ENCODE peak calls at places on chromosomes 13 and 19, in eight cellular contexts. N, L, R, D, W, J, O and B are unnamed samples.
A peak's percentile ranks its signal among the peaks of the same experiment; 100 is the strongest.

GRCh38 chr13:100301418-100301817 is 212.5 kb downstream of the PCCA start:
- DNase-seq in N (no peak), L (no peak), R (no peak), D (no peak), W (no peak), J (no peak), O (no peak), B (no peak)

GRCh38 chr19:55913643-55914268 is 18.4 kb downstream of the NLRP13 start:
- DNase-seq in N (no peak), L (no peak), R (no peak), D (no peak), W (no peak), J (no peak), O (no peak), B (no peak)

GRCh38 chr19:41551212-41551610 is 24.8 kb upstream of the CEACAM21 start:
- DNase-seq in N (no peak), L (no peak), R (no peak), D (no peak), W (no peak), J (no peak), O (no peak), B (no peak)

GRCh38 chr13:59793107-59793506 is 370.6 kb downstream of the DIAPH3 start:
- DNase-seq in N (no peak), L (no peak), R (no peak), D (no peak), W (no peak), J (no peak), O (no peak), B (no peak)

GRCh38 chr19:15154002-15154612 is 46.7 kb downstream of the NOTCH3 start:
- DNase-seq in N (peak; percentile 52), L (no peak), R (no peak), D (no peak), W (no peak), J (no peak), O (peak; percentile 53), B (no peak)

GRCh38 chr19:33147538-33147937 is 15.6 kb downstream of the WDR88 start:
- DNase-seq in N (no peak), L (no peak), R (no peak), D (no peak), W (no peak), J (no peak), O (no peak), B (no peak)

GRCh38 chr19:50829801-50830200 is 3.6 kb downstream of the KLK15 start:
- DNase-seq in N (no peak), L (no peak), R (no peak), D (no peak), W (no peak), J (no peak), O (no peak), B (no peak)

GRCh38 chr13:24218977-24219376 is 58.5 kb downstream of the SPATA13 start:
- DNase-seq in N (no peak), L (no peak), R (no peak), D (no peak), W (no peak), J (no peak), O (no peak), B (no peak)

GRCh38 chr13:41345165-41345920 is 34.3 kb downstream of the NAA16 start:
- DNase-seq in N (peak; percentile 9), L (no peak), R (no peak), D (no peak), W (no peak), J (no peak), O (no peak), B (no peak)

GRCh38 chr19:45145270-45146189 is 15.3 kb downstream of the NKPD1 start:
- DNase-seq in N (no peak), L (peak; percentile 74), R (no peak), D (no peak), W (no peak), J (no peak), O (no peak), B (no peak)

GRCh38 chr13:38046049-38046376 is 176.4 kb upstream of the TRPC4 start:
- DNase-seq in N (no peak), L (no peak), R (no peak), D (no peak), W (no peak), J (no peak), O (no peak), B (no peak)

GRCh38 chr19:4103073-4103418 is 20.9 kb downstream of the MAP2K2 start:
- DNase-seq in N (peak; percentile 29), L (no peak), R (no peak), D (no peak), W (no peak), J (no peak), O (no peak), B (no peak)

GRCh38 chr19:53980553-53981407 is 10.7 kb upstream of the CACNG6 start:
- DNase-seq in N (peak; percentile 4), L (no peak), R (no peak), D (no peak), W (no peak), J (no peak), O (peak; percentile 19), B (no peak)

GRCh38 chr13:95920485-95920884 is 132.7 kb downstream of the UGGT2 start:
- DNase-seq in N (no peak), L (no peak), R (no peak), D (no peak), W (no peak), J (no peak), O (no peak), B (no peak)

GRCh38 chr13:75079226-75079625 is 402.7 kb downstream of the TBC1D4 start:
- DNase-seq in N (peak; percentile 57), L (no peak), R (no peak), D (no peak), W (no peak), J (no peak), O (peak; percentile 66), B (no peak)

GRCh38 chr13:48505597-48506091 is 27.2 kb downstream of the RCBTB2 start:
- DNase-seq in N (peak; percentile 52), L (no peak), R (no peak), D (no peak), W (no peak), J (peak; percentile 49), O (peak; percentile 71), B (no peak)

GRCh38 chr13:48626726-48627451 is 26.8 kb upstream of the CYSLTR2 start:
- DNase-seq in N (no peak), L (no peak), R (no peak), D (no peak), W (no peak), J (no peak), O (no peak), B (no peak)

GRCh38 chr19:41009700-41010235 is 18.7 kb downstream of the CYP2B6 start:
- DNase-seq in N (no peak), L (no peak), R (no peak), D (no peak), W (no peak), J (no peak), O (no peak), B (no peak)

GRCh38 chr19:51246153-51246552 is 4.7 kb upstream of the SIGLECL1 start:
- DNase-seq in N (no peak), L (no peak), R (no peak), D (no peak), W (no peak), J (no peak), O (peak; percentile 1), B (no peak)

GRCh38 chr13:28636677-28637317 is 22.1 kb upstream of the POMP start:
- DNase-seq in N (peak; percentile 75), L (no peak), R (peak; percentile 50), D (no peak), W (peak; percentile 42), J (no peak), O (peak; percentile 89), B (no peak)
- H3K36me3 ChIP-seq in N (no peaks in the 10 kb centered on the region), L (no peaks in the 10 kb centered on the region), R (no peaks in the 10 kb centered on the region), D (no peaks in the 10 kb centered on the region), W (no peaks in the 10 kb centered on the region), J (no peaks in the 10 kb centered on the region), O (no peaks in the 10 kb centered on the region), B (no peaks in the 10 kb centered on the region)

DNA sequence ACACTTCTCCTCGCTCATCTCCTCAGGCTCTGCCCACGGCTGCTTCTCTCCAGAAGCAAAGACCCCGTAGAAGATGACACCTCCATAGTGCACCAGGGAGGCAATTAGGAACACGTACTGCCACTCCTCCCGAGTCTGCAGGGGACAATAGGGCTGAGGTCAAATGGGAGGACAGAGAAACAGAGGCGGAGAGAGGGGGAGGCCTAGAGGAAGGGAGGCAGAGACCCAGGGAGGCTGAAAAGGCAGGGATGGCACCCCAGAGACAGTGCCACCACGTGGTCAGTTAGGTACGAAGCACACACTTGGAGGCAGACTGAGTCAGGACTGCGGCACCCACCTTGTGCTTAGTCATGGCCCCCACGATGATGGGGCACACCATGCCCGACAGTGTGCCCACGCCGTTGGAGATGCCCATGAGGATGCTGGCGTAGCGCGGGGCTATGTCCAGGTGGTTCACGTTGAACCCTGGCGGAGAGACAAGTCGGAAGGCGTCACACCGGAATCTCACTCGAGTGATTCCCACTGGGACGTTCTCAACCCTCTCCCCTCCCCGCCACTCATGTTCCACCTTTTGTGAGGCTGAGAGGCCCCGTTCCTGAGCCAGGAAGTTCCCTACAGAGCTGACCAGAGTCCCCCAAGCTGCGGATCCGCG is 5.6 kb downstream of the GFY start:
- DNase-seq in N (no peak), L (no peak), R (no peak), D (no peak), W (no peak), J (no peak), O (no peak), B (no peak)
- TF ChIP-seq CTCF in N (no peak), L (no peak), R (no peak), D (no peak), W (no peak), J (no peak), O (peak; percentile 17), B (no peak)

DNA sequence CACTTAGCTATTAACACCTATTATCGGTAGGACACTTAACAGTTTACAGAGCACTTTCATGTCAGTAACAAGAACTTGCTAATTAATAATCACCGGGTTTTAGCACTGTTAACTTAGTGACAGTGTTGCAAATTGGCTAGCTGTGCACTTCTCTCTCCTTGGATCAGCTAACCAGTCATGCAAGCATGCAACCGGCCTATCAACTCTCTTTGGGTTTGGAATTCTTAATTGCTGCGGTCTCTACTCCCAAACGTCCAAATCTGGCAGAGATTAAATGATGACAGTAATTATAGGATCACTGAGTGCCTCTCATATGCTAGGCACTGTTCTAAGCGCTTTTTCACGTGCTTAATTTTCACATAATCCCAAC is 1.2 kb downstream of the EPS15L1 start:
- DNase-seq in N (no peak), L (no peak), R (no peak), D (no peak), W (no peak), J (no peak), O (no peak), B (no peak)
- H3K4me3 ChIP-seq in N (peak overlapping the region; percentile 87), L (no peak overlapping the region), R (peak overlapping the region; percentile 97), D (peak overlapping the region; percentile 99), W (no peak overlapping the region), J (peak overlapping the region; percentile 100), O (peak overlapping the region; percentile 85), B (peak overlapping the region; percentile 89)

DNA sequence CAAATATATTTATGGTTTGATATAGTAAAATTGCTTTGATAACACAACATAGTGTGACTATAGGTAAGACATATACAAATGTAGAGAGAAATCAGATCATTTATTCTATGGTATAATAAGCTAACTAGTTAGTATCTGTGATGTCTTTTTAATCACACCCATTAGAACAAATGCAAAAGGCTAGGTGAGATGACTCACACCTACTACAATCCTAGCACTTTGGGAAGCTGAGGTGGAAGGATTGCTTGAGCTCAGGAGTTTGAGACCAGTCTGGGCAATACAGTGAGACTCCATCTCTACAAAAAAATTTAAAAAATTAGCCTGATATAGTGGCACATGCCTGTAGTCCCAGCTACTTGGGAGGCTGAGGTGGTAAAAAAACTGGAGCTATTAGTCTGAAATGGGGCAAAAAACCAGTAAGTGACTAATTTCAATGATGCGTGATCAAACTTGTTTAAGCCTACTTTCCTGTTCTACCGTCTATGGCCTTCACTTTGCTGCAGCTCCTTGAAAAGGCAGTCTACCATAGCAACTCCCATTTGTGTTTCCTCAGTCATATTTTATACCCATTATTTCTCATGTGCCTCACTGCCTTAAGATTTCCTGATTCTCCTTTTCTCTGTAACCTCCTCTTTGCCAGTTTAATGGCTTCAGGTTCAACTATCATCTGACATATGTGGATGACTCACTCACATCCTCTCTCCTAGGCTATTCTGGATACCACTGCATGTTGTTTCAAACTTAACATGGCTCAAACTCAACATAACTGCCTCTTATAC is 12.5 kb downstream of the ALG5 start:
- DNase-seq in N (no peak), L (no peak), R (no peak), D (no peak), W (no peak), J (no peak), O (peak; percentile 70), B (no peak)
- H3K36me3 ChIP-seq in N (peaks cover 3% of the 10 kb centered on the region), L (peaks cover 74% of the 10 kb centered on the region), R (peaks cover 100% of the 10 kb centered on the region), D (no peaks in the 10 kb centered on the region), W (peaks cover 47% of the 10 kb centered on the region), J (peaks cover 86% of the 10 kb centered on the region), O (peaks cover 26% of the 10 kb centered on the region), B (peaks cover 31% of the 10 kb centered on the region)